ENCODE peak calls at places on chromosomes 3 and 15, in five cellular contexts. C, M, Z, R and P are unnamed samples.

GRCh38 chr15:42056934-42057743 is 36.3 kb upstream of the PLA2G4E start:
- DNase-seq in C (peak), M (peak), Z (no peak), R (peak), P (peak)

GRCh38 chr3:112813723-112814171 is 32.9 kb downstream of the CD200R1L start:
- DNase-seq in C (no peak), M (no peak), Z (no peak), R (no peak), P (no peak)

GRCh38 chr3:38038447-38038911 is 529 bp upstream of the DLEC1 start:
- DNase-seq in C (no peak), M (no peak), Z (no peak), R (no peak), P (no peak)

GRCh38 chr3:156334841-156335545 is 214.6 kb downstream of the KCNAB1 start:
- DNase-seq in C (no peak), M (no peak), Z (no peak), R (no peak), P (no peak)

GRCh38 chr3:61409638-61410037 is 151.7 kb upstream of the PTPRG start:
- DNase-seq in C (no peak), M (no peak), Z (no peak), R (no peak), P (no peak)

GRCh38 chr3:108562565-108562964 is 26.7 kb downstream of the CIP2A start:
- DNase-seq in C (no peak), M (no peak), Z (no peak), R (no peak), P (no peak)

GRCh38 chr3:140931016-140931454 is 10.6 kb upstream of the SLC25A36 start:
- DNase-seq in C (no peak), M (no peak), Z (no peak), R (no peak), P (no peak)

GRCh38 chr3:98545940-98546339 is 14.2 kb downstream of the GPR15 start:
- DNase-seq in C (no peak), M (no peak), Z (no peak), R (no peak), P (no peak)

GRCh38 chr3:79769234-79769633 is 1.4 kb upstream of the ROBO1 start:
- DNase-seq in C (no peak), M (no peak), Z (no peak), R (no peak), P (no peak)

GRCh38 chr15:72146934-72147333 is 28.7 kb downstream of the SENP8 start:
- DNase-seq in C (no peak), M (no peak), Z (no peak), R (no peak), P (no peak)

GRCh38 chr3:61682671-61683408 is 121.5 kb downstream of the PTPRG start:
- DNase-seq in C (no peak), M (no peak), Z (no peak), R (no peak), P (no peak)

GRCh38 chr3:114674041-114674440 is 380.2 kb downstream of the TIGIT start:
- DNase-seq in C (no peak), M (no peak), Z (no peak), R (no peak), P (no peak)

GRCh38 chr15:66719471-66719870 is 17.4 kb downstream of the SMAD6 start:
- DNase-seq in C (no peak), M (no peak), Z (no peak), R (peak), P (no peak)

GRCh38 chr15:24857094-24857437 is 97.7 kb upstream of the SNRPN start:
- DNase-seq in C (no peak), M (no peak), Z (no peak), R (no peak), P (no peak)

GRCh38 chr3:158458464-158458863 is 112.5 kb upstream of the MLF1 start:
- DNase-seq in C (no peak), M (no peak), Z (no peak), R (no peak), P (no peak)

GRCh38 chr3:79184226-79184625 is 583.6 kb downstream of the ROBO1 start:
- DNase-seq in C (no peak), M (no peak), Z (no peak), R (no peak), P (no peak)

GRCh38 chr3:117912352-117912751 is 1122.3 kb downstream of the IGSF11 start:
- DNase-seq in C (no peak), M (no peak), Z (no peak), R (no peak), P (no peak)

GRCh38 chr3:29871087-29871486 is 590.2 kb downstream of the RBMS3 start:
- DNase-seq in C (no peak), M (no peak), Z (no peak), R (no peak), P (no peak)

GRCh38 chr3:110654820-110655522 is 416.6 kb upstream of the NECTIN3 start:
- DNase-seq in C (no peak), M (no peak), Z (no peak), R (no peak), P (no peak)

GRCh38 chr15:70505411-70505919 is 257.9 kb downstream of the UACA start:
- DNase-seq in C (no peak), M (no peak), Z (peak), R (no peak), P (no peak)

GRCh38 chr3:61638721-61639120 is 77.3 kb downstream of the PTPRG start:
- DNase-seq in C (no peak), M (no peak), Z (no peak), R (no peak), P (no peak)

GRCh38 chr15:29671308-29671981 is 150.8 kb downstream of the TJP1 start:
- DNase-seq in C (no peak), M (no peak), Z (no peak), R (no peak), P (no peak)

GRCh38 chr3:134427400-134428111 is 53.3 kb upstream of the AMOTL2 start:
- DNase-seq in C (no peak), M (no peak), Z (peak), R (no peak), P (no peak)

GRCh38 chr3:11335056-11335608 is 62.9 kb downstream of the ATG7 start:
- DNase-seq in C (peak), M (no peak), Z (no peak), R (no peak), P (peak)

GRCh38 chr15:58147151-58147550 is 9.0 kb downstream of the AQP9 start:
- DNase-seq in C (no peak), M (no peak), Z (no peak), R (no peak), P (no peak)

GRCh38 chr15:98121957-98122356 is 161.5 kb downstream of the ARRDC4 start:
- DNase-seq in C (no peak), M (no peak), Z (no peak), R (no peak), P (no peak)

GRCh38 chr15:39174332-39174731 is 406.5 kb upstream of the THBS1 start:
- DNase-seq in C (no peak), M (no peak), Z (no peak), R (no peak), P (no peak)

GRCh38 chr3:141360888-141361598 is 7.3 kb upstream of the ZBTB38 start:
- DNase-seq in C (peak), M (no peak), Z (no peak), R (no peak), P (peak)